ENCODE peak calls at places on chromosome 5, in ten cellular contexts. A is heart left ventricle, O is tibial nerve, V is PC-9, N is neural progenitor cell, P is endodermal cell, F is uterus, D is lower lobe of right lung, R is upper lobe of right lung, L is PC-3. K is an unnamed sample.
A peak's percentile ranks its signal among the peaks of the same experiment; 100 is the strongest.

GRCh38 chr5:106964102-106964501 is 706.6 kb downstream of the EFNA5 start:
- DNase-seq in R (no peak), P (no peak), D (no peak), O (no peak), F (no peak), A (no peak), L (peak; percentile 82), N (no peak), V (no peak), K (peak; percentile 63)

GRCh38 chr5:78706825-78707224 is 58.3 kb upstream of the LHFPL2 start:
- DNase-seq in L (no peak), F (no peak), P (no peak), O (no peak), V (no peak), R (no peak), D (no peak), N (no peak), A (no peak), K (peak; percentile 48)

GRCh38 chr5:35098214-35098613 is 50.5 kb upstream of the AGXT2 start:
- DNase-seq in O (no peak), N (no peak), L (no peak), R (no peak), F (no peak), V (no peak), P (no peak), A (no peak), D (no peak), K (no peak)

GRCh38 chr5:74624501-74624900 is 16.0 kb downstream of the ENC1 start:
- DNase-seq in A (no peak), O (no peak), F (no peak), N (no peak), P (no peak), D (no peak), L (peak; percentile 80), R (no peak), V (peak; percentile 82), K (peak; percentile 66)

GRCh38 chr5:74419468-74419867 is 221.1 kb downstream of the ENC1 start:
- DNase-seq in A (no peak), R (no peak), N (no peak), O (no peak), F (no peak), D (no peak), V (no peak), L (no peak), P (no peak), K (no peak)

GRCh38 chr5:157903117-157903450 is 44.1 kb upstream of the CLINT1 start:
- DNase-seq in D (no peak), O (no peak), P (no peak), F (no peak), R (no peak), A (no peak), N (no peak), V (no peak), L (no peak), K (peak; percentile 23)

GRCh38 chr5:175465282-175465681 is 13.1 kb upstream of the SFXN1 start:
- DNase-seq in R (no peak), P (no peak), N (no peak), O (no peak), A (no peak), L (no peak), F (no peak), D (no peak), V (no peak), K (no peak)

GRCh38 chr5:41637869-41638268 is 127.5 kb upstream of the PLCXD3 start:
- DNase-seq in L (peak; percentile 4), D (no peak), P (no peak), R (no peak), V (no peak), N (no peak), A (no peak), O (no peak), F (no peak), K (no peak)

GRCh38 chr5:37043693-37044092 is 167.1 kb downstream of the NIPBL start:
- DNase-seq in L (peak; percentile 37), N (no peak), O (no peak), A (no peak), F (no peak), V (no peak), P (peak; percentile 49), D (no peak), R (no peak), K (no peak)

GRCh38 chr5:92795633-92796032 is 785.4 kb downstream of the NR2F1-AS1 start:
- DNase-seq in A (no peak), F (no peak), V (no peak), D (no peak), L (no peak), N (no peak), P (no peak), R (no peak), O (no peak), K (no peak)

GRCh38 chr5:9401786-9402472 is 143.9 kb downstream of the SEMA5A start:
- DNase-seq in O (no peak), V (no peak), P (no peak), F (no peak), A (no peak), D (no peak), N (no peak), L (no peak), R (no peak), K (no peak)

GRCh38 chr5:7392401-7393024 is 3.4 kb upstream of the ADCY2 start:
- DNase-seq in R (no peak), L (peak; percentile 51), V (no peak), F (no peak), D (no peak), N (peak; percentile 66), P (peak; percentile 86), A (no peak), O (no peak), K (peak; percentile 31)

GRCh38 chr5:34497031-34497808 is 158.9 kb upstream of the RAI14 start:
- DNase-seq in F (peak; percentile 89), D (no peak), N (no peak), A (peak; percentile 60), O (peak; percentile 67), L (no peak), V (no peak), R (no peak), P (no peak), K (no peak)

GRCh38 chr5:35029333-35029732 is 18.4 kb downstream of the AGXT2 start:
- DNase-seq in R (no peak), D (no peak), A (no peak), L (no peak), P (no peak), N (no peak), V (no peak), O (no peak), F (no peak), K (peak; percentile 80)

GRCh38 chr5:137279631-137280236 is 219.4 kb downstream of the SPOCK1 start:
- DNase-seq in L (no peak), D (no peak), F (no peak), O (no peak), V (no peak), P (no peak), N (no peak), R (no peak), A (no peak), K (no peak)

GRCh38 chr5:96717874-96718273 is 55.7 kb downstream of the CAST start:
- DNase-seq in O (no peak), A (no peak), F (no peak), P (no peak), N (no peak), V (no peak), R (no peak), L (no peak), D (no peak), K (no peak)

GRCh38 chr5:39934830-39935229 is 510.1 kb upstream of the DAB2 start:
- DNase-seq in D (no peak), O (no peak), V (no peak), A (no peak), L (no peak), N (no peak), R (no peak), P (no peak), F (no peak), K (no peak)

DNA sequence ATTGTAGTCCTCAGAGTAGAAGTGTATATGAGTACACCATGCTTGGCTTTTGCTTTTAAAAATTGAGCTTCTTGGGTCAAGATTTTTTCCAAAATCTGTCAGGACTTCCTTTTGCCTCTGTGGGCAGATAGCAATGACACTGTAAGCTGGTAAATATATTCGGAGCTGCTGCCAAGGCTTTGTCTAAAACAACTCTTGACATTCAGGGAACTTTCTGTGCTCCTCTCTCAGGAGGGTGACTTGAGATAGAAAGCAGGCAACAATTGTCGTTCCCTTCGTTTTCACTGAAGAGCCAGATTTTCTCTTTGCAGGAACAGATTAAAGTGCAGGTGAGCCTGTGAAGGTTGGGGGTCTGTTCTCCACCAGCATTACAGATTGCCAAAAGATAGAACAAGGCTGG is 230.5 kb downstream of the MAST4 start:
- DNase-seq in L (no peak), V (no peak), D (no peak), A (no peak), N (no peak), O (no peak), P (peak; percentile 43), R (no peak), F (no peak), K (no peak)
- H3K4me1 ChIP-seq in L (peaks cover 7% of the 10 kb centered on the region), V (peaks cover 26% of the 10 kb centered on the region), D (peaks cover 19% of the 10 kb centered on the region), A (peaks cover 18% of the 10 kb centered on the region), N (peaks cover 39% of the 10 kb centered on the region), O (no peaks in the 10 kb centered on the region), P (peaks cover 30% of the 10 kb centered on the region), R (peaks cover 12% of the 10 kb centered on the region), F (no peaks in the 10 kb centered on the region), K (peaks cover 10% of the 10 kb centered on the region)

GRCh38 chr5:32450952-32451351 is 6.4 kb upstream of the ZFR start:
- DNase-seq in D (no peak), O (no peak), R (no peak), F (no peak), N (peak; percentile 33), L (peak; percentile 15), P (peak; percentile 65), V (no peak), A (no peak), K (no peak)
- TF ChIP-seq CTCF in D (no peak), O (no peak), R (no peak), F (no peak), N (peak; percentile 46), L (peak; percentile 55), P (peak; percentile 70), V (no peak), A (no peak), K (peak; percentile 10)

DNA sequence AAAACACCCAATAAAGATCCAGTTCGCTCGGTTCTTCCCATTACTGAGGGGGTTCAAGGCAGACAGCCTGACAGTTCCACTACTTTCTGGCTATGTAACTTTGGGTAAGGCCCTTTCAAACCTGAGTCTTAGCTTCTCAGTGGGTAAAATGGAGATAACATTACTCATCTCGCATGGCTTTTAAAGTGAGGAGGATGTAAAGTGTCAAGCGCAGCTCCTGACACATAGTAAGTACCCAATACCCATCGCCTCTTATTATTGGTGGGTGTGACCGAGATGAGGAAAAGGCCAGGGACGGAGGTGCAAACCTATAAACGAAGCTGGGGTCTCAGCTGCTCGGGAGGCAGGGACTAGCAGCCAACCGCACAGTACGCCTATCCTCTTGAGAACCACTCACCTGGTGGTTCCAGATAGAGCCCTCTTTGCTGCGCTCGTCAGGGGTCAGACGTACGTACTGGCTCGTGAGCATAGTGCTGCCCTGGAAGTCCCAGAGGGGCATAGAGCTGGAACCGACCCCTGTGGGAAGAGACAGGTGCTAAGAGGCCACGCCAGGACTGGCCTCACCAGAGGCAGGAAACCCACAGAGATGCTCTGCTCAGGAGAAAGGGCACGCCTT is 584 bp downstream of the LMAN2 start:
- DNase-seq in A (no peak), V (no peak), O (no peak), R (no peak), N (no peak), L (peak; percentile 7), D (peak; percentile 44), P (no peak), F (no peak), K (no peak)
- H3K4me1 ChIP-seq in A (peaks cover 33% of the 10 kb centered on the region), V (peaks cover 20% of the 10 kb centered on the region), O (no peaks in the 10 kb centered on the region), R (peaks cover 36% of the 10 kb centered on the region), N (peaks cover 12% of the 10 kb centered on the region), L (peaks cover 36% of the 10 kb centered on the region), D (peaks cover 43% of the 10 kb centered on the region), P (peaks cover 11% of the 10 kb centered on the region), F (peaks cover 6% of the 10 kb centered on the region), K (peaks cover 18% of the 10 kb centered on the region)

GRCh38 chr5:23302438-23302837 is 205.0 kb upstream of the PRDM9 start:
- DNase-seq in D (no peak), R (no peak), V (no peak), P (no peak), N (no peak), A (no peak), L (no peak), F (no peak), O (no peak), K (no peak)
- TF ChIP-seq CTCF in D (no peak), R (no peak), V (no peak), P (peak; percentile 46), N (peak; percentile 5), A (no peak), L (peak; percentile 23), F (no peak), O (no peak), K (no peak)